ENCODE peak calls at places on chromosomes 3 and 15, in eight cellular contexts. M is OCI-LY7; D is mucosa of descending colon; B is foreskin fibroblast; T is choroid plexus epithelial cell; J is body of pancreas; Q is lung; G is CD8-positive, alpha-beta T cell. I is an unnamed sample.

GRCh38 chr3:66858656-66859381 is 139.3 kb upstream of the KBTBD8 start:
- DNase-seq in M (no peak), D (no peak), B (no peak), T (no peak), J (no peak), Q (no peak), G (no peak), I (no peak)

GRCh38 chr3:21435871-21436270 is 315.1 kb downstream of the ZNF385D start:
- DNase-seq in M (no peak), D (no peak), B (peak), T (peak), J (no peak), Q (no peak), G (no peak), I (peak)

GRCh38 chr3:134985841-134986520 is 190.9 kb downstream of the EPHB1 start:
- DNase-seq in M (no peak), D (no peak), B (peak), T (no peak), J (no peak), Q (no peak), G (no peak), I (no peak)

GRCh38 chr3:118089563-118089962 is 945.1 kb downstream of the IGSF11 start:
- DNase-seq in M (no peak), D (no peak), B (no peak), T (no peak), J (no peak), Q (no peak), G (no peak), I (no peak)

GRCh38 chr15:99716540-99716939 is 16.7 kb downstream of the LYSMD4 start:
- DNase-seq in M (no peak), D (no peak), B (no peak), T (no peak), J (no peak), Q (no peak), G (no peak), I (no peak)

GRCh38 chr15:67967871-67968423 is 86.2 kb upstream of the PIAS1 start:
- DNase-seq in M (no peak), D (peak), B (peak), T (peak), J (peak), Q (peak), G (no peak), I (no peak)

GRCh38 chr3:94775746-94776145 is 712.9 kb downstream of the NSUN3 start:
- DNase-seq in M (no peak), D (no peak), B (no peak), T (no peak), J (no peak), Q (no peak), G (no peak), I (no peak)

GRCh38 chr3:38084019-38084968 is 45.3 kb downstream of the DLEC1 start:
- DNase-seq in M (peak), D (no peak), B (peak), T (peak), J (peak), Q (no peak), G (no peak), I (peak)

GRCh38 chr3:129323651-129324294 is 45.1 kb downstream of the HMCES start:
- DNase-seq in M (peak), D (no peak), B (no peak), T (no peak), J (no peak), Q (no peak), G (no peak), I (no peak)

GRCh38 chr3:42052132-42052866 is 38.9 kb upstream of the TRAK1 start:
- DNase-seq in M (no peak), D (no peak), B (peak), T (peak), J (no peak), Q (no peak), G (no peak), I (no peak)

GRCh38 chr3:42051384-42052131 is 39.6 kb upstream of the TRAK1 start:
- DNase-seq in M (no peak), D (no peak), B (no peak), T (no peak), J (no peak), Q (no peak), G (no peak), I (no peak)

GRCh38 chr3:42053476-42053875 is 37.7 kb upstream of the TRAK1 start:
- DNase-seq in M (no peak), D (peak), B (no peak), T (no peak), J (peak), Q (no peak), G (no peak), I (no peak)

GRCh38 chr3:42055291-42055690 is 35.9 kb upstream of the TRAK1 start:
- DNase-seq in M (no peak), D (no peak), B (peak), T (peak), J (no peak), Q (no peak), G (no peak), I (no peak)

GRCh38 chr3:42052867-42053351 is 38.2 kb upstream of the TRAK1 start:
- DNase-seq in M (no peak), D (no peak), B (no peak), T (peak), J (no peak), Q (no peak), G (no peak), I (no peak)
- H3K4me3 ChIP-seq in M (no peak), D (no peak), B (no peak), T (no peak), J (no peak), Q (no peak), G (no peak), I (no peak)

GRCh38 chr15:95981209-95981608 is 349.3 kb upstream of the NR2F2 start:
- DNase-seq in M (no peak), D (no peak), B (no peak), T (no peak), J (no peak), Q (no peak), G (no peak), I (no peak)
- TF ChIP-seq CTCF in M (no peak), D (no peak), B (no peak), T (no peak), J (no peak), Q (no peak), G (no peak), I (no peak)

GRCh38 chr15:30903497-30904187 is at the start of gene FAN1:
- DNase-seq in M (peak), D (peak), B (peak), T (peak), J (peak), Q (peak), G (peak), I (peak)

GRCh38 chr15:30905821-30906220 is 2.1 kb downstream of the FAN1 start:
- DNase-seq in M (no peak), D (no peak), B (no peak), T (peak), J (no peak), Q (no peak), G (no peak), I (no peak)

GRCh38 chr15:30906366-30906765 is 2.7 kb downstream of the FAN1 start:
- DNase-seq in M (no peak), D (peak), B (no peak), T (no peak), J (peak), Q (no peak), G (no peak), I (no peak)

GRCh38 chr15:30901889-30902288 is 1.8 kb upstream of the FAN1 start:
- DNase-seq in M (no peak), D (no peak), B (no peak), T (no peak), J (no peak), Q (no peak), G (no peak), I (no peak)

DNA sequence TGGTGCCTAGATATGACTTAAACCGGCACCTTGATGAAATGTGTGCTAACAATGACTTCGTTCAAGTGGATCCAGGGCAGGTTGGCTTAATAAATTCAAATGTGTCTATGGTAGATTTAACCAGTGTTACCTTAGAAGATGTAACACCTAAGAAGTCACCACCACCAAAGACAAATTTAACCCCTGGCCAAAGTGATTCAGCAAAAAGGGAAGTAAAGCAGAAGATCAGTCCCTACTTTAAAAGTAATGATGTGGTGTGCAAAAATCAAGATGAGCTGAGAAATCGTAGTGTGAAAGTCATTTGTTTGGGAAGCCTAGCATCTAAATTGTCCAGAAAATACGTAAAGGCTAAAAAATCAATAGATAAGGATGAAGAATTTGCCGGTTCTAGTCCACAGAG is 1.1 kb downstream of the FAN1 start:
- DNase-seq in M (peak), D (no peak), B (no peak), T (no peak), J (no peak), Q (no peak), G (no peak), I (no peak)
- H3K4me3 ChIP-seq in M (peak), D (no peak), B (peak), T (no peak), J (no peak), Q (no peak), G (no peak), I (no peak)

DNA sequence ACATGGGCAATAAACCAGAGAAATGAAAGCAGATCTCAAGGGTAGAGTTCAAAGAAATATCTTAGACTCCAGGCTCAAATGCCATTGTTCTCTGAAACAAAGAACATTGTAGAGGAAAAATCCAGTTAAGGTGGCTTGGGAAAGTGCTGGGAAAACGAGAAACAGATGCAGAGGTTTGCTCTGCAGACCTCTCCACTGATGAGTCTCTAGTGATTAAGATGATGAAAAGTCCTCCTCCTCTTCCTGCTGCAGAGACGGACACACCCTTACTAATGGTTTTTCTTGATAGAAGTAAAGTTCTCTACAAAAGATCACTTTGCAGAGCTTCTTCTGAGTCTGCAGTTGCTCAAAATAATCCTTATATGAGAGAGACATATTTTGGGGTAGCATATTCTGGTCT is 264.7 kb downstream of the GABRG3 start:
- DNase-seq in M (no peak), D (no peak), B (peak), T (no peak), J (no peak), Q (no peak), G (no peak), I (no peak)
- TF ChIP-seq CTCF in M (no peak), D (no peak), B (no peak), T (no peak), J (no peak), Q (no peak), G (no peak), I (no peak)

GRCh38 chr3:63910873-63911272 is 1.3 kb downstream of the SCAANT1 start:
- DNase-seq in M (peak), D (no peak), B (no peak), T (no peak), J (no peak), Q (no peak), G (no peak), I (no peak)
- H3K4me3 ChIP-seq in M (peak), D (no peak), B (peak), T (no peak), J (no peak), Q (no peak), G (peak), I (no peak)

GRCh38 chr15:33662014-33662413 is 306.3 kb upstream of the CHRM5 start:
- DNase-seq in M (no peak), D (no peak), B (no peak), T (no peak), J (no peak), Q (no peak), G (no peak), I (no peak)
- TF ChIP-seq CTCF in M (no peak), D (no peak), B (no peak), T (no peak), J (no peak), Q (no peak), G (no peak), I (no peak)

GRCh38 chr15:92656089-92656488 is 514 bp upstream of the FAM174B start:
- DNase-seq in M (no peak), D (no peak), B (no peak), T (no peak), J (no peak), Q (no peak), G (no peak), I (no peak)
- H3K4me3 ChIP-seq in M (no peak), D (no peak), B (peak), T (no peak), J (no peak), Q (peak), G (no peak), I (peak)

DNA sequence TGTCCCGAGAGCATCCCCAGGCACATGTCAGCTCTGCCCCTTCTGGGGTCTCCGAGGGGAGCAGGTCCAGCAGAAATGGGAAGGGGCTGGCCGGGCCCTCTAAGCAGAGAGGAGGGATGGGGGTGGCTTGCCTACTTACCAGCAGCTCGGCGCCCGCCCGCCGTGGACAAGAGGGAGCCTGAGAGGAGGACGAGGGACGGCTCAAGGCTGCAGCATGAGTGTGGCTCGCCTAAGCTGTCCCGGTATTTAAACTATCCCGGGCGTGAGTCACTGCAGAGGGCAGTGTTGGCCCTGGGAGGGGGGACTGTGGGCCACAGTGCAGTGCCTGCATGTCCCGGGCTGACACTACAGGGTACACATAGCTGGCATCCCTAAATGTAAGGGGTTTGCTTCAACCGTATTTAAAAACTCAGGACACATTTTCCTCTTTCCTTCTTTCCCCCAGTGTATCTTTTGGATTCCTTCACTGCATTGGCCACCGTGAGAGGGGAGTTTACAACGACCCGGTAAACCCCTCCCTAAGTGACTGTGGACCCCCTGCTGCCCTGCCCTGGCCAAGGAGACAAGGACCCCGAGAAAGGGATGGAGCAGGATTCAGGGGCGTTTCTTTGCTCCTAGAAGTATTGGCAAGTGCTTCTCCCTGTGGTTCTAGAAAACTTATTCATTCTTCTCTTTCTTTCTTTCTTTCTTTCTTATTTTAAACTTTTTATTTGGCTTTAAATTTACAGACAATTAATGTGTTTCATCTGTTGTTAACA is at the start of gene LRRC15:
- DNase-seq in M (no peak), D (no peak), B (peak), T (peak), J (peak), Q (no peak), G (no peak), I (no peak)
- TF ChIP-seq CTCF in M (no peak), D (no peak), B (no peak), T (no peak), J (no peak), Q (no peak), G (no peak), I (no peak)

GRCh38 chr3:187025254-187025655 is 94.9 kb downstream of the ST6GAL1 start:
- DNase-seq in M (peak), D (no peak), B (no peak), T (no peak), J (no peak), Q (no peak), G (no peak), I (no peak)

GRCh38 chr3:187027531-187027936 is 97.2 kb downstream of the ST6GAL1 start:
- DNase-seq in M (peak), D (no peak), B (no peak), T (no peak), J (no peak), Q (no peak), G (peak), I (no peak)

GRCh38 chr3:187026321-187026678 is 96.0 kb downstream of the ST6GAL1 start:
- DNase-seq in M (no peak), D (no peak), B (no peak), T (no peak), J (no peak), Q (no peak), G (no peak), I (no peak)

GRCh38 chr3:187024561-187025226 is 94.4 kb downstream of the ST6GAL1 start:
- DNase-seq in M (no peak), D (no peak), B (no peak), T (no peak), J (no peak), Q (no peak), G (no peak), I (no peak)

GRCh38 chr3:187025656-187026320 is 95.5 kb downstream of the ST6GAL1 start:
- DNase-seq in M (peak), D (no peak), B (no peak), T (no peak), J (no peak), Q (no peak), G (no peak), I (no peak)
- H3K4me3 ChIP-seq in M (peak), D (no peak), B (no peak), T (no peak), J (no peak), Q (no peak), G (peak), I (no peak)

I was measured in astrocyte of the cerebellum.